ENCODE peak calls at places on chromosomes 16 and 17, in ten cellular contexts. W, U, D, I, C, J, R, E, G and M are unnamed samples. For H3K4me1, the result is how much of the 10 kb centered on the place peaks cover.

GRCh38 chr17:38430316-38430715 is 2.1 kb downstream of the ARHGAP23 start:
- DNase-seq in W (peak), U (no peak), D (no peak), I (no peak), C (no peak), J (no peak), R (no peak), E (no peak), G (no peak), M (no peak)

GRCh38 chr17:7989781-7990655 is 12.4 kb upstream of the GUCY2D start:
- DNase-seq in W (peak), U (peak), D (peak), I (peak), C (peak), J (peak), R (peak), E (peak), G (peak), M (peak)

GRCh38 chr16:19808061-19808621 is 76.5 kb downstream of the GPRC5B start:
- DNase-seq in W (peak), U (no peak), D (no peak), I (no peak), C (peak), J (no peak), R (peak), E (peak), G (no peak), M (no peak)

GRCh38 chr16:3716831-3717234 is 491 bp downstream of the TRAP1 start:
- DNase-seq in W (peak), U (peak), D (peak), I (no peak), C (peak), J (no peak), R (peak), E (peak), G (no peak), M (no peak)

GRCh38 chr16:49972280-49972679 is 52.7 kb upstream of the CNEP1R1 start:
- DNase-seq in W (no peak), U (no peak), D (no peak), I (no peak), C (no peak), J (no peak), R (no peak), E (no peak), G (no peak), M (no peak)

GRCh38 chr16:87733190-87733589 is 32.6 kb downstream of the KLHDC4 start:
- DNase-seq in W (no peak), U (peak), D (no peak), I (no peak), C (no peak), J (no peak), R (no peak), E (no peak), G (no peak), M (no peak)

GRCh38 chr17:67052720-67053437 is 8.5 kb downstream of the CACNG1 start:
- DNase-seq in W (no peak), U (peak), D (no peak), I (no peak), C (no peak), J (no peak), R (no peak), E (no peak), G (no peak), M (no peak)

GRCh38 chr17:61966201-61966600 is 38.4 kb upstream of the INTS2 start:
- DNase-seq in W (no peak), U (no peak), D (no peak), I (no peak), C (no peak), J (no peak), R (no peak), E (no peak), G (no peak), M (no peak)

GRCh38 chr17:44779211-44780025 is 20.6 kb downstream of the ADAM11 start:
- DNase-seq in W (peak), U (peak), D (peak), I (peak), C (peak), J (peak), R (peak), E (peak), G (peak), M (peak)

GRCh38 chr16:12178251-12178990 is 201.9 kb downstream of the SNX29 start:
- DNase-seq in W (peak), U (peak), D (peak), I (no peak), C (no peak), J (no peak), R (no peak), E (peak), G (peak), M (peak)

GRCh38 chr16:12565423-12565822 is 238.3 kb downstream of the CPPED1 start:
- DNase-seq in W (no peak), U (no peak), D (no peak), I (no peak), C (no peak), J (no peak), R (no peak), E (no peak), G (no peak), M (no peak)

DNA sequence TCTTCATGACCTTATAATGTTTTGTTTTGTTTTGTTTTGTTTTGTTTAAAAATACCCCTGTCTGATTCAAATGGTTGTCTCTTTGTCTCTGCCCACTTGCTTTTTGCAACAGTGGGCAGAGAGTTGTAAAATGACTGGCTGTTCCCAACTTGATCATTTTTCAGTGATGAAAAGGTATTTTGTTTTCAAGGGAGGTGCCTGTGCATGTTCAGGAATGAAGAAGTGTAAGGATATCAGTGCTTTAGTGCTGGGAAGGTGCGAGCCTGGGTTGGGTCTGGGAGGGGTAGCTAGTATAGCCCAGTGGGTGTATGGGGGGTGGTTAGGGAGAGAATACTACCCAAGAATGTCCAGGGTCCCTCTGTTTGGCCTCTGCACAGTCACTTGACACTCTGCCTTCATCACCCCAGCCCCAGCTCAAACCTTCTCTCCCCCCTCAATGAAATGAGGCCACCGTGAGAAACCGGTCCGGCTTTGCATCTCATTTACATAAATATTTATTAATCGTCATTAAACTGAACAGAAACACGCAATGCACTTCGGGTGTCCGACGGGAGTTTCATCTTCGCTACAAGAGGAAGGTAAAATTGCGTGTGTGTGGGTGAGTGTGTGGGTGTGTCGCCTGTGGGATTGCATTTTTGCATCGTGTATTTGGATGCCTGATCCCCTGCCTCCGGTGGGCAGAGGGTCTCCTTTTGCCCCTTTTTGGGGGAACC is 4.3 kb downstream of the NEUROD2 start:
- DNase-seq in W (no peak), U (no peak), D (no peak), I (no peak), C (no peak), J (no peak), R (no peak), E (no peak), G (no peak), M (no peak)
- H3K4me1 ChIP-seq in W (under half), U (under half), D (under half), I (under half), C (under half), J (half or more), R (under half), E (under half), G (under half), M (half or more)

GRCh38 chr17:57441270-57441600 is 184.9 kb downstream of the MSI2 start:
- DNase-seq in W (no peak), U (no peak), D (no peak), I (no peak), C (no peak), J (no peak), R (no peak), E (no peak), G (no peak), M (no peak)
- H3K4me1 ChIP-seq in W (half or more), U (under half), D (under half), I (under half), C (under half), J (under half), R (under half), E (half or more), G (under half), M (half or more)

DNA sequence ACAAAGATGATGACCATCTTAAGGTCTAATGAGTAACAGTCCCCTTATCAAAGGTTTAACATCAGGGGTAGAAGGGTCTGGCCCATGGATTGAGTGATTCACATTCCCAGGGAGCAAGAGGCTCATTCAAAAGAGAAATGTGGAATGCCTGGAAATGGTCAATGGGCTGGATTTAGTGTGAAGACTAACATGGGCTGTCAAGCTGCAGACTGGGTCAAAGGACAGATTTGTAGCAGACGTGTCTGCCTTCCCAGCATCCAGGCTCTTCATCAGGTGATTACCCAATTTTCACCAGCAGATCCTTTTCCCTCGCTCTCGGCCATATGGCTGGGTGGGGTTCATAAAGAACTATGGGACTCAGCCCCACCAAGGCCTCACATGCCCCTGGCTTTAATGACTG is 26.8 kb downstream of the DCUN1D3 start:
- DNase-seq in W (no peak), U (no peak), D (no peak), I (no peak), C (no peak), J (no peak), R (no peak), E (no peak), G (no peak), M (no peak)
- H3K4me1 ChIP-seq in W (half or more), U (under half), D (under half), I (half or more), C (under half), J (half or more), R (under half), E (under half), G (half or more), M (half or more)

DNA sequence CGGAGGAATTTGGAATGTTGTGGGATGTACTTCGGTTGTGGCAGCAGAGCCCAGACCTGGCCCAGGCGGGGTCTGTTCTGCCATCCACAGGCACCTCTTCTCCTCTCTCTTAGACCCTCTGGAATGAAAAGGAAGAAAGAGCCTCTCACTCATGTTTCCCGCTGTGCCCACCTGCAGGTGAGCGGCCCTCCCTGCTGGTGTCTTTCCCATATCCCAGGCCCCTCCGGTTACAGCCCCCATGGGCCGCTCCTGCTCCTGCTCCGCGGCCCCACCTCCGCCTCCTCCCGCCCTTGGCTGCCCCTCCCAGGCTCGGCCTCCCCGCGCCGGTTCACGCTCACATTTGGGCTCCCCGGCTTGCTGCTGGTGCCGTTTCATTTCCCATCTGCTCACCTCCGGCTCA is 98.7 kb upstream of the SDK2 start:
- DNase-seq in W (no peak), U (no peak), D (no peak), I (no peak), C (no peak), J (no peak), R (no peak), E (no peak), G (no peak), M (no peak)
- H3K4me1 ChIP-seq in W (under half), U (under half), D (under half), I (under half), C (under half), J (under half), R (under half), E (under half), G (under half), M (under half)

GRCh38 chr17:36185416-36185815 is 9.0 kb upstream of the TBC1D3B start:
- DNase-seq in W (no peak), U (no peak), D (no peak), I (no peak), C (no peak), J (no peak), R (no peak), E (no peak), G (no peak), M (no peak)

GRCh38 chr17:36183001-36183810 is 6.8 kb upstream of the TBC1D3B start:
- DNase-seq in W (peak), U (peak), D (peak), I (peak), C (peak), J (peak), R (peak), E (peak), G (no peak), M (peak)

GRCh38 chr17:36183811-36184765 is 7.7 kb upstream of the TBC1D3B start:
- DNase-seq in W (no peak), U (no peak), D (no peak), I (no peak), C (no peak), J (no peak), R (no peak), E (no peak), G (no peak), M (no peak)

GRCh38 chr17:36188891-36189306 is 7.7 kb downstream of the CCL3L1 start:
- DNase-seq in W (peak), U (peak), D (no peak), I (no peak), C (no peak), J (peak), R (no peak), E (no peak), G (no peak), M (no peak)
- H3K4me1 ChIP-seq in W (under half), U (under half), D (under half), I (half or more), C (under half), J (under half), R (under half), E (under half), G (under half), M (under half)